ENCODE peak calls at places on chromosomes 7 and 10, in six cellular contexts. M is HCT116, T is RWPE1, S is H9, C is natural killer cell, Z is GM20000. Q is an unnamed sample.

GRCh38 chr7:88344956-88345832 is 38.5 kb upstream of the STEAP4 start:
- DNase-seq in T (peak; percentile 26), M (peak; percentile 23), C (no peak), Z (peak; percentile 8), S (peak; percentile 70), Q (no peak)

GRCh38 chr10:51260376-51260775 is 186.1 kb downstream of the PRKG1 start:
- DNase-seq in M (no peak), S (no peak), Z (no peak), T (no peak), C (no peak), Q (no peak)

GRCh38 chr7:55439627-55440026 is 74.5 kb downstream of the LANCL2 start:
- DNase-seq in S (no peak), T (no peak), C (no peak), Z (no peak), M (no peak), Q (no peak)

GRCh38 chr10:104109908-104110662 is 11.9 kb upstream of the SFR1 start:
- DNase-seq in T (peak; percentile 79), M (peak; percentile 90), S (no peak), C (no peak), Z (no peak), Q (no peak)

GRCh38 chr7:99030951-99031350 is 113.0 kb downstream of the SMURF1 start:
- DNase-seq in C (no peak), Z (no peak), M (no peak), S (no peak), T (no peak), Q (no peak)

GRCh38 chr7:28682811-28683210 is 270.5 kb downstream of the CREB5 start:
- DNase-seq in M (no peak), Z (no peak), S (no peak), C (no peak), T (no peak), Q (no peak)

GRCh38 chr7:94974436-94974835 is 67.0 kb downstream of the PPP1R9A start:
- DNase-seq in Z (no peak), S (no peak), T (no peak), M (no peak), C (no peak), Q (no peak)

GRCh38 chr10:125105856-125106255 is 54.5 kb downstream of the CTBP2 start:
- DNase-seq in C (no peak), M (no peak), S (no peak), Z (no peak), T (no peak), Q (no peak)

GRCh38 chr7:141731476-141732149 is 6.5 kb upstream of the SSBP1 start:
- DNase-seq in T (no peak), C (no peak), S (no peak), M (no peak), Z (no peak), Q (no peak)

GRCh38 chr7:156676263-156676662 is 35.7 kb downstream of the RNF32 start:
- DNase-seq in Z (no peak), T (no peak), M (no peak), C (no peak), S (no peak), Q (no peak)

GRCh38 chr10:3776796-3777571 is 8.0 kb downstream of the KLF6 start:
- DNase-seq in S (peak; percentile 10), T (peak; percentile 74), C (no peak), Z (no peak), M (peak; percentile 59), Q (no peak)

GRCh38 chr7:84232653-84233052 is 38.1 kb upstream of the SEMA3A start:
- DNase-seq in M (no peak), C (no peak), S (no peak), T (no peak), Z (no peak), Q (no peak)

GRCh38 chr7:111780527-111780926 is 218.2 kb upstream of the IMMP2L start:
- DNase-seq in T (no peak), Z (no peak), C (no peak), S (no peak), M (no peak), Q (no peak)

GRCh38 chr7:45123913-45124312 is 12.4 kb upstream of the TBRG4 start:
- DNase-seq in Z (no peak), T (no peak), C (no peak), M (no peak), S (peak; percentile 65), Q (no peak)

GRCh38 chr7:149458235-149458634 is 2.6 kb downstream of the ZNF777 start:
- DNase-seq in Z (no peak), C (no peak), T (no peak), M (no peak), S (no peak), Q (no peak)

GRCh38 chr7:90472805-90473540 is 3.5 kb downstream of the PTTG1IP2 start:
- DNase-seq in C (no peak), Z (no peak), S (no peak), T (no peak), M (no peak), Q (no peak)

GRCh38 chr7:36651404-36651803 is 72.9 kb downstream of the AOAH start:
- DNase-seq in Z (no peak), T (no peak), M (no peak), S (no peak), C (no peak), Q (no peak)

GRCh38 chr7:6164491-6164890 is 107.9 kb downstream of the CYTH3 start:
- DNase-seq in M (no peak), S (peak; percentile 74), T (no peak), C (no peak), Z (no peak), Q (no peak)
- TF ChIP-seq CTCF in M (no peak), S (peak; percentile 64), T (no peak), C (no peak), Z (no peak), Q (no peak)

DNA sequence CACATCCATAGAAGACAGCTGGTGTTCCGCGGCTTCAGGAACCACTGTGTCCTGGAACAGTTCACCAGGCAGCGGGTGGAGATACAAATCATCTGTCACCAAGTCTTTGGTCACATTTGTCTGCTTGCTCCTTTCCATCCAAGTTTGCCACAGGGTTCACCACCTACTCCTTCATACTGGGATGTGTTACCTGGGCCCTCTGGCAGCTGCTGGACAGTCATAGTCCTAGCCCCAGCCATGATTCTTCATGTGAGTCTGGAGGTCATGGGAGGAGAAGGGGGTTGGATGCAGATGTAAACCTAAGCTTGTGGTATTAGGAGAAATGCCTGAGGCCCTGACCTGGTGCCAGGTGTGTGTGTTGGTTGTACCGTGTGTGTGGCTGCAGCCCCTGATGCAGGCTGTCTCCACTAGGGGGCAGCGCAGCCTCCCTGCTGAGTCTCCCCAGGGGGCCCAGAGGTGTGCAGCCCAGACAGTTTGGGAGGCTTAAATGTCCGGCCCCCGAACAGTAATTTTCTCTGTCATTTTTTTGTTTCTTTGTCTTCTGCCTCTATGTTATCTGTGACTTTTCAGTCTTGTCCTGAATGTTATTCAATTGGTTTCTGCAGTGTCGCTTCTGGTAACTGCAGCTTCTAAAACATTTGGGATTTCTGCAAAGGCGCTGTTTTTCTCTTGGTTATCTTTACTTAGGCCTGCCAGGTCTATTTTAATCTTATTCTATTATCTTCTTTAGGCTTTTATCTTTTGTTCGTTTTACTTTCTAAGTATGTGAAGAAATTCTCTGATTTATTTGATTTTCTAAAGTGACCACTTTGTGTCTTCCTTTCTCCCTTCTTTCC is 14.8 kb downstream of the NPS start:
- DNase-seq in S (peak; percentile 42), T (no peak), Z (peak; percentile 34), M (peak; percentile 24), C (no peak), Q (no peak)
- TF ChIP-seq CTCF in S (peak; percentile 83), T (peak; percentile 47), Z (peak; percentile 72), M (peak; percentile 55), C (peak; percentile 52), Q (no peak)

GRCh38 chr10:33134011-33134751 is 176.2 kb upstream of the ITGB1 start:
- DNase-seq in M (peak; percentile 99), Z (no peak), T (peak; percentile 93), S (no peak), C (no peak), Q (peak; percentile 21)

GRCh38 chr10:33133557-33133956 is 175.5 kb upstream of the ITGB1 start:
- DNase-seq in M (no peak), T (no peak), Z (no peak), S (no peak), C (no peak), Q (no peak)

GRCh38 chr10:33129987-33130386 is 172.0 kb upstream of the ITGB1 start:
- DNase-seq in T (no peak), M (no peak), S (no peak), Z (no peak), C (no peak), Q (no peak)

GRCh38 chr10:33129181-33129928 is 171.3 kb upstream of the ITGB1 start:
- DNase-seq in M (no peak), C (no peak), Z (no peak), T (peak; percentile 64), S (no peak), Q (no peak)

DNA sequence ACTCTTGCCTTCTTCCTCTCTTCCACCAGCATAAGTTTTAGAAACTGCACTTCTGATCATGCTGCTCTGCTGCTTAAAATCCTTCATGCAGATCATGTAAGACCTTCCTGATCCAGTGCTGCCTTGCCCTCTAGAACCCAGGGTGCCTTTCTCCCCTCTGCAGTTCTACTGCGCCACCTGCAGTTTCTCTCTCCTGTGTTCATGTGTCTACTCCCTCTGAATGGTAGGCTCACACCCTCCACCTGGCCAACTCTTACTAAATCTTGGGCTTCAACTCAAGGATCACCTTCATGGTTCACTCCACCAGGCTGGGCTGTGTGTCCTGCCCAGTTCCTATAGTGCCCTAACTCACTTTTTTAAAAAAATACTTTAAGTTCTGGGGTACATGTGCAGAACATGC is 174.6 kb upstream of the ITGB1 start:
- DNase-seq in T (no peak), S (peak; percentile 51), M (no peak), Z (no peak), C (no peak), Q (no peak)
- TF ChIP-seq CTCF in T (no peak), S (peak; percentile 52), M (peak; percentile 44), Z (no peak), C (no peak), Q (no peak)

DNA sequence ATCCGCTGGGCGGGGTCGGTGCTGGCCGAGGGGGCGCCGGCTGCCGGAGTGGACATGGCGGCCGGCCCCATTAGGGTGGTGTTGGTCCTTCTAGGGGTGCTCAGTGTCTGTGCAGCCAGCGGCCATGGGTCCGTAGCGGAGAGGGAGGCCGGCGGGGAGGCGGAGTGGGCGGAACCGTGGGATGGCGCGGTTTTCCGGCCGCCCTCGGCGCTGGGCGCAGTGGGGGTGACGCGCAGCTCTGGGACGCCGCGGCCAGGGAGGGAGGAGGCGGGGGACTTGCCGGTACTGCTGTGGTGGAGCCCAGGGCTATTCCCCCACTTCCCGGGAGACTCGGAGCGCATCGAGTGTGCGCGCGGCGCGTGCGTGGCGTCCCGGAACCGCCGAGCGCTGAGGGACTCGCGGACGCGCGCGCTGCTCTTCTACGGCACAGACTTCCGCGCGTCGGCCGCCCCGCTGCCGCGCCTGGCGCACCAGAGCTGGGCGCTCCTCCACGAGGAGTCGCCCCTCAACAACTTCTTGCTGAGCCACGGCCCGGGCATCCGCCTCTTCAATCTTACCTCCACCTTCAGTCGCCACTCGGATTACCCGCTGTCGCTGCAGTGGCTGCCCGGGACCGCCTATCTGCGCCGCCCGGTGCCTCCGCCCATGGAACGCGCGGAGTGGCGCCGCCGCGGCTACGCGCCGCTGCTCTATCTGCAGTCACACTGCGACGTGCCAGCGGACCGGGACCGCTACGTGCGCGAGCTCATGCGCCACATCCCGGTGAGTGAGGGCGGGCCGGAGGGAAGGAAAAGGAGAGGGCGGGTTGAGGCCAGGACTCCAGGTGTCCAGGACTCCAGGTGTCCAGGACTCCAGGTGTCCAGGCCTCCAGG is 9.3 kb upstream of the CHCHD1 start:
- DNase-seq in M (peak; percentile 52), C (peak; percentile 77), S (peak; percentile 83), T (peak; percentile 78), Z (peak; percentile 89), Q (peak; percentile 80)
- TF ChIP-seq CTCF in M (no peak), C (no peak), S (peak; percentile 24), T (no peak), Z (no peak), Q (no peak)